ENCODE peak calls at places on chromosomes 12 and 14, in nine cellular contexts. G is T-cell; Y is NCI-H1105 treated with DMSO at 0.1 percent for 48 hours; Q is substantia nigra; R is ascending aorta; D is HCEC 1CT; C is stimulated activated CD4-positive, alpha-beta T cell treated with anti-CD3 and anti-CD28 coated beads, Interleukin-1b, Interleukin-23, amount 100 ng/mL, for 1 hour; A is Calu3; S is LoVo. T is an unnamed sample.
A peak's percentile ranks its signal among the peaks of the same experiment; 100 is the strongest.

GRCh38 chr12:101925935-101926334 is 48.6 kb downstream of the DRAM1 start:
- DNase-seq in G (no peak), Y (no peak), Q (no peak), R (no peak), D (peak; percentile 51), C (no peak), A (no peak), S (no peak), T (peak; percentile 72)

GRCh38 chr12:104958946-104959841 is 1.1 kb upstream of the SLC41A2 start:
- DNase-seq in G (no peak), Y (no peak), Q (no peak), R (no peak), D (peak; percentile 56), C (no peak), A (no peak), S (peak; percentile 55), T (no peak)

GRCh38 chr14:23528555-23528954 is 23.0 kb downstream of the ZFHX2 start:
- DNase-seq in G (no peak), Y (no peak), Q (no peak), R (no peak), D (no peak), C (no peak), A (peak; percentile 9), S (no peak), T (no peak)

GRCh38 chr12:1234073-1234472 is 243.1 kb downstream of the ERC1 start:
- DNase-seq in G (no peak), Y (no peak), Q (no peak), R (no peak), D (no peak), C (no peak), A (no peak), S (no peak), T (no peak)

GRCh38 chr12:76003263-76003640 is 28.3 kb downstream of the PHLDA1 start:
- DNase-seq in G (no peak), Y (no peak), Q (no peak), R (no peak), D (no peak), C (no peak), A (no peak), S (no peak), T (no peak)

GRCh38 chr14:105014032-105014431 is 6.9 kb downstream of the CDCA4 start:
- DNase-seq in G (no peak), Y (no peak), Q (no peak), R (no peak), D (no peak), C (no peak), A (no peak), S (no peak), T (no peak)

GRCh38 chr14:21384494-21384851 is 654 bp upstream of the SUPT16H start:
- DNase-seq in G (no peak), Y (no peak), Q (peak; percentile 37), R (no peak), D (no peak), C (no peak), A (no peak), S (peak; percentile 4), T (no peak)

GRCh38 chr14:71481215-71481614 is 451.0 kb upstream of the RGS6 start:
- DNase-seq in G (no peak), Y (no peak), Q (no peak), R (no peak), D (no peak), C (no peak), A (no peak), S (no peak), T (no peak)

GRCh38 chr12:79373896-79374499 is 316.8 kb downstream of the PAWR start:
- DNase-seq in G (no peak), Y (peak; percentile 43), Q (no peak), R (no peak), D (peak; percentile 51), C (no peak), A (peak; percentile 72), S (peak; percentile 15), T (no peak)

GRCh38 chr12:108630481-108631207 is 3.0 kb downstream of the SELPLG start:
- DNase-seq in G (no peak), Y (no peak), Q (no peak), R (no peak), D (peak; percentile 77), C (no peak), A (no peak), S (no peak), T (no peak)

GRCh38 chr12:51036165-51036765 is 10.1 kb upstream of the SLC11A2 start:
- DNase-seq in G (no peak), Y (no peak), Q (no peak), R (no peak), D (no peak), C (no peak), A (no peak), S (no peak), T (no peak)

GRCh38 chr12:4269279-4269991 is 4.1 kb upstream of the CCND2 start:
- DNase-seq in G (peak; percentile 90), Y (peak; percentile 28), Q (peak; percentile 38), R (peak; percentile 92), D (no peak), C (peak; percentile 72), A (peak; percentile 21), S (peak; percentile 47), T (peak; percentile 83)

GRCh38 chr12:507261-507853 is 47.6 kb downstream of the B4GALNT3 start:
- DNase-seq in G (no peak), Y (no peak), Q (no peak), R (no peak), D (no peak), C (no peak), A (no peak), S (peak; percentile 42), T (no peak)

GRCh38 chr14:92655802-92656201 is 92.6 kb downstream of the LGMN start:
- DNase-seq in G (no peak), Y (no peak), Q (no peak), R (no peak), D (no peak), C (no peak), A (no peak), S (no peak), T (no peak)

GRCh38 chr12:81255456-81255855 is 177.6 kb downstream of the ACSS3 start:
- DNase-seq in G (no peak), Y (no peak), Q (no peak), R (no peak), D (no peak), C (no peak), A (no peak), S (no peak), T (no peak)

GRCh38 chr14:64502476-64503183 is 1.0 kb downstream of the ZBTB25 start:
- DNase-seq in G (no peak), Y (peak; percentile 23), Q (peak; percentile 14), R (no peak), D (peak; percentile 26), C (no peak), A (no peak), S (peak; percentile 29), T (no peak)

GRCh38 chr12:117671734-117672133 is 297.1 kb downstream of the KSR2 start:
- DNase-seq in G (no peak), Y (no peak), Q (no peak), R (no peak), D (no peak), C (no peak), A (peak; percentile 72), S (no peak), T (no peak)

GRCh38 chr12:111227476-111228420 is 141.1 kb downstream of the PHETA1 start:
- DNase-seq in G (no peak), Y (no peak), Q (no peak), R (no peak), D (no peak), C (no peak), A (no peak), S (no peak), T (no peak)

GRCh38 chr12:132484891-132485441 is 5.0 kb upstream of the FBRSL1 start:
- DNase-seq in G (no peak), Y (no peak), Q (no peak), R (no peak), D (no peak), C (no peak), A (no peak), S (no peak), T (no peak)

GRCh38 chr12:116962783-116963356 is 52.1 kb downstream of the FBXW8 start:
- DNase-seq in G (no peak), Y (no peak), Q (no peak), R (no peak), D (no peak), C (no peak), A (no peak), S (no peak), T (no peak)

GRCh38 chr12:111069886-111070285 is 149.5 kb upstream of the MYL2 start:
- DNase-seq in G (no peak), Y (no peak), Q (no peak), R (no peak), D (no peak), C (no peak), A (no peak), S (no peak), T (no peak)

GRCh38 chr12:24880732-24881131 is 68.2 kb downstream of the BCAT1 start:
- DNase-seq in G (no peak), Y (no peak), Q (no peak), R (no peak), D (no peak), C (no peak), A (no peak), S (no peak), T (no peak)

GRCh38 chr14:103057028-103057371 is 349 bp downstream of the CDC42BPB start:
- DNase-seq in G (no peak), Y (peak; percentile 21), Q (no peak), R (peak; percentile 70), D (no peak), C (no peak), A (no peak), S (no peak), T (peak; percentile 68)

GRCh38 chr14:95024380-95024779 is 132.9 kb downstream of the DICER1 start:
- DNase-seq in G (no peak), Y (no peak), Q (no peak), R (no peak), D (no peak), C (no peak), A (no peak), S (no peak), T (no peak)

GRCh38 chr12:117032593-117033381 is 66.4 kb downstream of the TESC start:
- DNase-seq in G (no peak), Y (peak; percentile 75), Q (no peak), R (peak; percentile 52), D (no peak), C (no peak), A (no peak), S (no peak), T (no peak)

GRCh38 chr14:68020999-68021663 is 201.6 kb downstream of the RAD51B start:
- DNase-seq in G (no peak), Y (no peak), Q (no peak), R (no peak), D (no peak), C (no peak), A (no peak), S (no peak), T (no peak)

GRCh38 chr14:62897057-62897456 is 148.2 kb downstream of the KCNH5 start:
- DNase-seq in G (no peak), Y (no peak), Q (no peak), R (no peak), D (no peak), C (no peak), A (no peak), S (no peak), T (no peak)

GRCh38 chr12:9340422-9341259 is 132.4 kb upstream of the PZP start:
- DNase-seq in G (no peak), Y (no peak), Q (no peak), R (no peak), D (peak; percentile 95), C (no peak), A (no peak), S (no peak), T (no peak)

GRCh38 chr12:128076188-128076587 is 190.8 kb upstream of the TMEM132C start:
- DNase-seq in G (no peak), Y (no peak), Q (no peak), R (no peak), D (peak; percentile 33), C (no peak), A (no peak), S (no peak), T (no peak)

T was measured in lower lobe of right lung.